ENCODE peak calls at places on chromosomes 1 and 21, in five cellular contexts. B is AG20443; E is activated CD8-positive, alpha-beta memory T cell treated with anti-CD3 and anti-CD28 coated beads for 1 hour; G is dermis blood vessel endothelial cell; N is NCI-H2081. W is an unnamed sample.

GRCh38 chr1:196933531-196934189 is 9.9 kb upstream of the CFHR2 start:
- DNase-seq in B (no peak), G (no peak), E (no peak), N (no peak), W (no peak)

GRCh38 chr21:34846601-34847112 is 177.9 kb downstream of the CLIC6 start:
- DNase-seq in N (no peak), G (peak), E (no peak), B (peak), W (peak)

GRCh38 chr21:38903578-38904193 is 98.0 kb downstream of the ETS2 start:
- DNase-seq in N (no peak), E (no peak), G (no peak), B (no peak), W (peak)

GRCh38 chr1:22447581-22448215 is 4.0 kb upstream of the ZBTB40 start:
- DNase-seq in G (peak), N (no peak), E (no peak), B (peak), W (peak)

GRCh38 chr1:61093525-61094137 is 11.3 kb downstream of the NFIA start:
- DNase-seq in E (no peak), B (no peak), N (no peak), G (no peak), W (no peak)

GRCh38 chr1:93034397-93034796 is 44.7 kb upstream of the MTF2 start:
- DNase-seq in G (no peak), N (no peak), E (no peak), B (no peak), W (no peak)

GRCh38 chr1:173122958-173123852 is 72.5 kb upstream of the TNFSF18 start:
- DNase-seq in E (no peak), B (peak), N (no peak), G (peak), W (peak)

GRCh38 chr1:186188004-186188539 is 187.0 kb downstream of the TPR start:
- DNase-seq in G (peak), N (no peak), E (no peak), B (peak), W (peak)

GRCh38 chr1:1303736-1304135 is 4.0 kb downstream of the ACAP3 start:
- DNase-seq in N (no peak), E (no peak), G (no peak), B (no peak), W (no peak)

GRCh38 chr1:91501527-91501859 is 842 bp downstream of the CDC7 start:
- DNase-seq in G (no peak), N (no peak), E (no peak), B (peak), W (no peak)

GRCh38 chr1:241079459-241079858 is 277.5 kb downstream of the RGS7 start:
- DNase-seq in N (no peak), E (no peak), B (no peak), G (no peak), W (no peak)

GRCh38 chr1:32178380-32179192 is 889 bp upstream of the TXLNA start:
- DNase-seq in B (no peak), E (no peak), G (no peak), N (peak), W (peak)

GRCh38 chr1:40310983-40311642 is 6.0 kb downstream of the COL9A2 start:
- DNase-seq in B (no peak), G (no peak), N (no peak), E (no peak), W (no peak)

GRCh38 chr1:14149431-14149830 is 449.1 kb upstream of the KAZN start:
- DNase-seq in N (no peak), B (peak), G (no peak), E (no peak), W (no peak)

GRCh38 chr1:96233422-96233821 is 488.2 kb upstream of the PTBP2 start:
- DNase-seq in N (no peak), G (no peak), E (no peak), B (peak), W (no peak)

GRCh38 chr21:29933088-29933487 is 6.7 kb downstream of the GRIK1 start:
- DNase-seq in N (no peak), E (no peak), G (no peak), B (no peak), W (no peak)

GRCh38 chr1:210653771-210654170 is 325.1 kb downstream of the HHAT start:
- DNase-seq in E (no peak), B (no peak), N (peak), G (peak), W (no peak)

GRCh38 chr1:203351037-203351625 is at the start of gene FMOD:
- DNase-seq in E (no peak), B (peak), N (peak), G (peak), W (peak)

GRCh38 chr1:73040811-73041210 is 758.5 kb upstream of the NEGR1 start:
- DNase-seq in N (no peak), B (no peak), E (no peak), G (no peak), W (no peak)

GRCh38 chr1:112298558-112298957 is 97.5 kb upstream of the CTTNBP2NL start:
- DNase-seq in N (peak), E (no peak), B (peak), G (peak), W (peak)

GRCh38 chr1:216119600-216119999 is 303.6 kb downstream of the USH2A start:
- DNase-seq in N (peak), B (peak), E (no peak), G (no peak), W (peak)

GRCh38 chr21:37819372-37819771 is 96.9 kb downstream of the KCNJ6 start:
- DNase-seq in G (no peak), N (no peak), E (no peak), B (no peak), W (no peak)

GRCh38 chr1:193322218-193322617 is 135.8 kb upstream of the B3GALT2 start:
- DNase-seq in E (no peak), B (peak), G (peak), N (no peak), W (peak)

W was measured in fibroblast of villous mesenchyme.